ENCODE peak calls at places on chromosomes 4 and X, in seven cellular contexts. T is activated T-cell treated with anti-CD3 and anti-CD28 coated beads, Interleukin-2, amount 50 U/mL, for 72 hours; L is stimulated activated CD4-positive, alpha-beta T cell treated with anti-CD3 and anti-CD28 coated beads, Interleukin-12 subunit alpha, Interleukin-12 subunit beta, amount 100 ng/mL, for 24 hours; D is Right ventricle myocardium inferior; Y is non-pigmented ciliary epithelial cell; N is astrocyte of the spinal cord; I is cardiac muscle cell. C is an unnamed sample.
A peak's percentile ranks its signal among the peaks of the same experiment; 100 is the strongest.

GRCh38 chr4:5126857-5127256 is 75.6 kb downstream of the STK32B start:
- DNase-seq in Y (no peak), N (no peak), I (no peak), T (no peak), D (no peak), L (no peak), C (no peak)

GRCh38 chrX:118251251-118251650 is 94.7 kb upstream of the WDR44 start:
- DNase-seq in T (no peak), N (no peak), I (no peak), D (no peak), Y (no peak), L (no peak), C (no peak)

GRCh38 chrX:103215768-103216085 is 819 bp downstream of the BEX4 start:
- DNase-seq in Y (no peak), L (no peak), D (no peak), T (no peak), N (peak; percentile 12), I (no peak), C (no peak)

GRCh38 chr4:34850983-34851382 is 1393.3 kb downstream of the ARAP2 start:
- DNase-seq in I (no peak), L (no peak), Y (peak; percentile 18), N (peak; percentile 62), D (no peak), T (no peak), C (no peak)

GRCh38 chr4:3193531-3194203 is 55.3 kb upstream of the MSANTD1 start:
- DNase-seq in N (peak; percentile 17), Y (no peak), I (no peak), L (no peak), T (no peak), D (no peak), C (peak; percentile 41)

GRCh38 chrX:113019958-113020357 is 179.3 kb upstream of the AMOT start:
- DNase-seq in D (no peak), I (no peak), L (no peak), N (no peak), T (no peak), Y (no peak), C (no peak)

GRCh38 chrX:115553171-115553570 is 7.8 kb upstream of the PLS3 start:
- DNase-seq in T (no peak), L (no peak), Y (no peak), N (no peak), I (no peak), D (no peak), C (no peak)

GRCh38 chr4:37816719-37817118 is 9.8 kb upstream of the PGM2 start:
- DNase-seq in I (no peak), N (no peak), T (no peak), D (no peak), L (no peak), Y (no peak), C (no peak)

GRCh38 chr4:76485450-76485849 is 50.4 kb downstream of the SHROOM3 start:
- DNase-seq in I (peak; percentile 14), Y (no peak), L (no peak), N (peak; percentile 19), T (no peak), D (no peak), C (peak; percentile 33)

GRCh38 chr4:168852933-168853713 is 156.9 kb downstream of the CBR4 start:
- DNase-seq in L (no peak), D (no peak), I (no peak), T (no peak), Y (no peak), N (no peak), C (no peak)

GRCh38 chr4:72031868-72032619 is at the start of gene NPFFR2:
- DNase-seq in T (no peak), L (no peak), D (peak; percentile 64), Y (peak; percentile 13), I (peak; percentile 91), N (peak; percentile 48), C (peak; percentile 33)

GRCh38 chr4:176258135-176258534 is 10.9 kb downstream of the ASB5 start:
- DNase-seq in L (no peak), Y (no peak), N (no peak), D (no peak), T (no peak), I (no peak), C (no peak)

GRCh38 chrX:154813801-154814200 is 8.5 kb upstream of the MPP1 start:
- DNase-seq in T (no peak), I (no peak), L (no peak), N (no peak), Y (no peak), D (no peak), C (no peak)

GRCh38 chr4:3323071-3323481 is 30.3 kb downstream of the RGS12 start:
- DNase-seq in L (no peak), D (no peak), I (no peak), T (no peak), N (no peak), Y (no peak), C (no peak)

GRCh38 chr4:107740381-107740780 is 20.3 kb upstream of the PAPSS1 start:
- DNase-seq in T (no peak), D (no peak), I (no peak), Y (no peak), N (peak; percentile 10), L (no peak), C (peak; percentile 36)

GRCh38 chr4:58849026-58849425 is 1738.8 kb upstream of the IGFBP7 start:
- DNase-seq in Y (no peak), T (no peak), D (no peak), I (no peak), N (no peak), L (no peak), C (no peak)

GRCh38 chrX:155985208-155985607 is 12.3 kb upstream of the IL9R start:
- DNase-seq in N (no peak), Y (no peak), T (no peak), D (no peak), L (no peak), I (no peak), C (no peak)

GRCh38 chr4:52641853-52642563 is 17.1 kb downstream of the USP46 start:
- DNase-seq in T (no peak), L (no peak), I (no peak), D (no peak), Y (no peak), N (peak; percentile 35), C (peak; percentile 64)

GRCh38 chr4:187204389-187204920 is 480.8 kb upstream of the FAT1 start:
- DNase-seq in T (no peak), Y (no peak), D (no peak), L (no peak), N (peak; percentile 22), I (no peak), C (peak; percentile 38)

GRCh38 chrX:17052210-17052609 is 105.8 kb downstream of the REPS2 start:
- DNase-seq in I (no peak), N (no peak), D (no peak), L (no peak), T (no peak), Y (no peak), C (no peak)

GRCh38 chr4:173218411-173219125 is 50.0 kb downstream of the GALNT7 start:
- DNase-seq in L (no peak), Y (peak; percentile 83), D (no peak), N (peak; percentile 93), I (no peak), T (no peak), C (peak; percentile 82)

GRCh38 chr4:8267077-8267476 is 2.5 kb upstream of the HTRA3 start:
- DNase-seq in D (peak; percentile 92), I (peak; percentile 69), Y (no peak), N (peak; percentile 22), T (peak; percentile 26), L (no peak), C (peak; percentile 15)

GRCh38 chrX:48945517-48946348 is 11.7 kb downstream of the OTUD5 start:
- DNase-seq in D (no peak), I (peak; percentile 67), T (peak; percentile 68), Y (no peak), N (peak; percentile 45), L (no peak), C (peak; percentile 23)

GRCh38 chr4:163085085-163085484 is 81.6 kb downstream of the NAF1 start:
- DNase-seq in N (no peak), D (no peak), L (no peak), Y (no peak), T (no peak), I (no peak), C (no peak)

GRCh38 chr4:6008092-6008551 is 10.1 kb downstream of the C4orf50 start:
- DNase-seq in D (no peak), I (peak; percentile 42), Y (no peak), N (no peak), T (no peak), L (no peak), C (no peak)

GRCh38 chr4:153115322-153116100 is 88.7 kb upstream of the TRIM2 start:
- DNase-seq in D (no peak), N (peak; percentile 82), Y (peak; percentile 64), I (no peak), L (peak; percentile 49), T (peak; percentile 83), C (peak; percentile 98)

GRCh38 chr4:184451726-184452125 is 22.6 kb downstream of the IRF2 start:
- DNase-seq in Y (no peak), L (no peak), D (no peak), N (no peak), T (no peak), I (no peak), C (no peak)

GRCh38 chrX:129769467-129770154 is 10.1 kb upstream of the SASH3 start:
- DNase-seq in I (no peak), D (peak; percentile 37), T (peak; percentile 75), N (no peak), Y (no peak), L (no peak), C (no peak)

GRCh38 chr4:151329217-151330007 is 4.0 kb upstream of the SH3D19 start:
- DNase-seq in T (no peak), Y (no peak), D (no peak), I (no peak), N (no peak), L (no peak), C (peak; percentile 29)

GRCh38 chrX:104565791-104566687 is at the start of gene IL1RAPL2:
- DNase-seq in L (no peak), D (no peak), T (peak; percentile 16), I (peak; percentile 89), N (peak; percentile 10), Y (no peak), C (peak; percentile 4)

GRCh38 chrX:150352114-150352513 is 11.0 kb upstream of the MAMLD1 start:
- DNase-seq in D (no peak), N (no peak), I (no peak), L (no peak), Y (no peak), T (no peak), C (no peak)

GRCh38 chrX:57977992-57978391 is 67.7 kb upstream of the ZXDA start:
- DNase-seq in Y (no peak), L (no peak), D (no peak), I (no peak), T (no peak), N (no peak), C (no peak)

GRCh38 chrX:39133971-39134370 is 332.7 kb downstream of the MID1IP1 start:
- DNase-seq in I (peak; percentile 28), Y (no peak), D (no peak), N (no peak), L (no peak), T (peak; percentile 12), C (no peak)

C was measured in renal cortical epithelial cell.